ENCODE peak calls at places on chromosome 20, in seven cellular contexts. One of them, this sample, is unnamed. For H4K20me1, the result is how much of the 10 kb centered on the place peaks cover.

GRCh38 chr20:33685328-33686007 is 717 bp downstream of the E2F1 start:
- DNase-seq in astrocyte: no peak
- DNase-seq in fibroblast of lung: no peak
- DNase-seq in H9: peak
- DNase-seq in OCI-LY7: peak
- DNase-seq in K562: peak
- DNase-seq in PC-3: peak
- DNase-seq in this sample: peak

GRCh38 chr20:35478804-35479472 is 23.5 kb downstream of the CEP250 start:
- DNase-seq in PC-3: no peak
- DNase-seq in K562: no peak
- DNase-seq in OCI-LY7: peak
- DNase-seq in H9: peak
- DNase-seq in astrocyte: no peak
- DNase-seq in fibroblast of lung: no peak
- DNase-seq in this sample: no peak

GRCh38 chr20:24981750-24982149 is 10.8 kb downstream of the APMAP start:
- DNase-seq in K562: no peak
- DNase-seq in PC-3: no peak
- DNase-seq in astrocyte: no peak
- DNase-seq in OCI-LY7: no peak
- DNase-seq in H9: peak
- DNase-seq in fibroblast of lung: no peak
- DNase-seq in this sample: no peak

GRCh38 chr20:58523916-58524315 is 8.7 kb upstream of the APCDD1L start:
- DNase-seq in fibroblast of lung: peak
- DNase-seq in astrocyte: peak
- DNase-seq in OCI-LY7: no peak
- DNase-seq in PC-3: no peak
- DNase-seq in K562: no peak
- DNase-seq in H9: no peak
- DNase-seq in this sample: no peak

GRCh38 chr20:35952480-35953410 is 1.6 kb downstream of the SCAND1 start:
- DNase-seq in OCI-LY7: peak
- DNase-seq in astrocyte: peak
- DNase-seq in fibroblast of lung: peak
- DNase-seq in PC-3: peak
- DNase-seq in K562: no peak
- DNase-seq in H9: no peak
- DNase-seq in this sample: no peak

GRCh38 chr20:3398681-3399252 is 8.7 kb downstream of the DNAAF9 start:
- DNase-seq in fibroblast of lung: peak
- DNase-seq in astrocyte: peak
- DNase-seq in OCI-LY7: no peak
- DNase-seq in PC-3: peak
- DNase-seq in K562: no peak
- DNase-seq in H9: no peak
- DNase-seq in this sample: no peak

GRCh38 chr20:23889775-23890187 is 10.2 kb upstream of the CST5 start:
- DNase-seq in fibroblast of lung: peak
- DNase-seq in H9: peak
- DNase-seq in OCI-LY7: peak
- DNase-seq in PC-3: peak
- DNase-seq in K562: peak
- DNase-seq in astrocyte: no peak
- DNase-seq in this sample: peak

GRCh38 chr20:6714202-6714800 is 53.2 kb upstream of the BMP2 start:
- DNase-seq in astrocyte: no peak
- DNase-seq in PC-3: peak
- DNase-seq in H9: no peak
- DNase-seq in OCI-LY7: no peak
- DNase-seq in fibroblast of lung: no peak
- DNase-seq in K562: no peak
- DNase-seq in this sample: no peak

GRCh38 chr20:25376886-25377285 is 13.7 kb downstream of the ABHD12 start:
- DNase-seq in H9: no peak
- DNase-seq in fibroblast of lung: no peak
- DNase-seq in OCI-LY7: no peak
- DNase-seq in astrocyte: no peak
- DNase-seq in PC-3: no peak
- DNase-seq in K562: no peak
- DNase-seq in this sample: no peak

GRCh38 chr20:5691918-5692618 is 58.1 kb upstream of the SHLD1 start:
- DNase-seq in K562: no peak
- DNase-seq in PC-3: no peak
- DNase-seq in OCI-LY7: peak
- DNase-seq in H9: no peak
- DNase-seq in fibroblast of lung: no peak
- DNase-seq in astrocyte: no peak
- DNase-seq in this sample: no peak

GRCh38 chr20:3543901-3544507 is 73.2 kb downstream of the ATRN start:
- DNase-seq in OCI-LY7: no peak
- DNase-seq in astrocyte: peak
- DNase-seq in K562: no peak
- DNase-seq in fibroblast of lung: no peak
- DNase-seq in H9: no peak
- DNase-seq in PC-3: peak
- DNase-seq in this sample: peak

GRCh38 chr20:6623989-6624388 is 143.5 kb upstream of the BMP2 start:
- DNase-seq in astrocyte: no peak
- DNase-seq in PC-3: no peak
- DNase-seq in K562: no peak
- DNase-seq in OCI-LY7: no peak
- DNase-seq in H9: peak
- DNase-seq in fibroblast of lung: no peak
- DNase-seq in this sample: no peak

GRCh38 chr20:62142252-62143117 is 709 bp downstream of the PSMA7 start:
- DNase-seq in PC-3: no peak
- DNase-seq in H9: no peak
- DNase-seq in fibroblast of lung: no peak
- DNase-seq in K562: no peak
- DNase-seq in OCI-LY7: peak
- DNase-seq in astrocyte: no peak
- DNase-seq in this sample: no peak

GRCh38 chr20:37336369-37337207 is 9.4 kb upstream of the SRC start:
- DNase-seq in H9: peak
- DNase-seq in OCI-LY7: peak
- DNase-seq in PC-3: no peak
- DNase-seq in K562: peak
- DNase-seq in fibroblast of lung: no peak
- DNase-seq in astrocyte: no peak
- DNase-seq in this sample: no peak

GRCh38 chr20:46551508-46552280 is 1.2 kb upstream of the OCSTAMP start:
- DNase-seq in H9: no peak
- DNase-seq in K562: no peak
- DNase-seq in PC-3: no peak
- DNase-seq in OCI-LY7: no peak
- DNase-seq in fibroblast of lung: no peak
- DNase-seq in astrocyte: no peak
- DNase-seq in this sample: no peak

GRCh38 chr20:60485012-60485760 is 527.0 kb downstream of the CDH26 start:
- DNase-seq in OCI-LY7: no peak
- DNase-seq in fibroblast of lung: no peak
- DNase-seq in PC-3: no peak
- DNase-seq in H9: no peak
- DNase-seq in K562: no peak
- DNase-seq in astrocyte: no peak
- DNase-seq in this sample: no peak

GRCh38 chr20:44247676-44248419 is 740 bp downstream of the GDAP1L1 start:
- DNase-seq in astrocyte: peak
- DNase-seq in fibroblast of lung: peak
- DNase-seq in K562: peak
- DNase-seq in PC-3: no peak
- DNase-seq in OCI-LY7: no peak
- DNase-seq in H9: peak
- DNase-seq in this sample: peak

GRCh38 chr20:21322083-21322710 is 19.1 kb downstream of the XRN2 start:
- DNase-seq in fibroblast of lung: peak
- DNase-seq in astrocyte: no peak
- DNase-seq in OCI-LY7: no peak
- DNase-seq in H9: no peak
- DNase-seq in K562: no peak
- DNase-seq in PC-3: no peak
- DNase-seq in this sample: peak

GRCh38 chr20:36396847-36397246 is 90.7 kb downstream of the DLGAP4 start:
- DNase-seq in H9: no peak
- DNase-seq in astrocyte: no peak
- DNase-seq in K562: no peak
- DNase-seq in PC-3: no peak
- DNase-seq in OCI-LY7: no peak
- DNase-seq in fibroblast of lung: no peak
- DNase-seq in this sample: no peak

GRCh38 chr20:1440024-1440423 is 26.6 kb downstream of the NSFL1C start:
- DNase-seq in fibroblast of lung: peak
- DNase-seq in H9: peak
- DNase-seq in PC-3: peak
- DNase-seq in astrocyte: no peak
- DNase-seq in K562: peak
- DNase-seq in OCI-LY7: peak
- DNase-seq in this sample: peak

GRCh38 chr20:63274381-63275228 is 2.0 kb downstream of the ARFGAP1 start:
- DNase-seq in astrocyte: no peak
- DNase-seq in OCI-LY7: no peak
- DNase-seq in K562: no peak
- DNase-seq in PC-3: no peak
- DNase-seq in fibroblast of lung: no peak
- DNase-seq in H9: no peak
- DNase-seq in this sample: no peak
- H4K20me1 ChIP-seq in astrocyte: half or more
- H4K20me1 ChIP-seq in OCI-LY7: under half
- H4K20me1 ChIP-seq in K562: under half
- H4K20me1 ChIP-seq in PC-3: under half
- H4K20me1 ChIP-seq in fibroblast of lung: under half
- H4K20me1 ChIP-seq in H9: under half
- H4K20me1 ChIP-seq in this sample: under half

GRCh38 chr20:40710608-40711007 is 21.6 kb upstream of the MAFB start:
- DNase-seq in H9: peak
- DNase-seq in astrocyte: no peak
- DNase-seq in PC-3: no peak
- DNase-seq in OCI-LY7: no peak
- DNase-seq in fibroblast of lung: peak
- DNase-seq in K562: no peak
- DNase-seq in this sample: no peak
- TF ChIP-seq CTCF in H9: no peak
- TF ChIP-seq CTCF in astrocyte: no peak
- TF ChIP-seq CTCF in PC-3: no peak
- TF ChIP-seq CTCF in OCI-LY7: no peak
- TF ChIP-seq CTCF in fibroblast of lung: no peak
- TF ChIP-seq CTCF in K562: no peak
- TF ChIP-seq CTCF in this sample: no peak

DNA sequence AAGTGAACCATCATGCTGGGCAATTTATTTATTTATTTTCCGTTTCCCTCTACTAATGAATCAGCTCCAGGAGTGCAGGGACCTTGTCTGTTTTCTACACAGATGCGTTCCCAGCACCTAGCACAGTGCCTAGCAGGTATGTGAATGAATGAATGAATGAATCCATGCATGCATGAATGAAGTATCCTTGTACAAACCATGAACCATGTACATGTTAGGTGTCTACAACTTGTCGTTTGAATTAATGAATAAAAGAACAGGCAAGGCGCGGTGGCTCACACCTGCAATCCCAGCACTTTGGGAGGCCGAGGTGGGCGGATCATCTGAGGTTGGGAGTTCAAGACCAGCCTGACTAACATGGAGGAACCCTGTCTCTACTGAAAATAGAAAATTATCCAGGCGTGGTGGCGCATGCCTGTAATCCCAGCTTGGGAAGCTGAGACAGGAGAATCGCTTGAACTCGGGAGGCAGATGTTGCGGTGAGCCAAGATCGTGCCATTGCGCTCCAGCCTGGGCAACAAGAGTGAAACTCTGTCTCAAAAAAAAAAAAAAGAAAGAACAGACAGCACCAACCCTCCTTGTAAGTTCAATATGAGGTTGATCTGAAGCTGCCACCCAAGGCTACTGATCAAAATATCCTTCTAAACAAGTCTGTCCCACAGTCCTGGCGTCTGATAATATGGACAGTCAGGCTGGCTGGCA is 27.3 kb upstream of the SLC9A8 start:
- DNase-seq in OCI-LY7: no peak
- DNase-seq in H9: no peak
- DNase-seq in astrocyte: no peak
- DNase-seq in PC-3: no peak
- DNase-seq in fibroblast of lung: no peak
- DNase-seq in K562: no peak
- DNase-seq in this sample: no peak
- H2AFZ ChIP-seq in OCI-LY7: peak
- H2AFZ ChIP-seq in H9: no peak
- H2AFZ ChIP-seq in astrocyte: no peak
- H2AFZ ChIP-seq in PC-3: no peak
- H2AFZ ChIP-seq in fibroblast of lung: no peak
- H2AFZ ChIP-seq in K562: peak
- H2AFZ ChIP-seq in this sample: no peak

GRCh38 chr20:38685271-38685670 is 39.0 kb upstream of the SLC32A1 start:
- DNase-seq in K562: no peak
- DNase-seq in fibroblast of lung: no peak
- DNase-seq in astrocyte: no peak
- DNase-seq in H9: no peak
- DNase-seq in OCI-LY7: no peak
- DNase-seq in PC-3: no peak
- DNase-seq in this sample: no peak
- H4K20me1 ChIP-seq in K562: under half
- H4K20me1 ChIP-seq in fibroblast of lung: under half
- H4K20me1 ChIP-seq in astrocyte: under half
- H4K20me1 ChIP-seq in H9: under half
- H4K20me1 ChIP-seq in OCI-LY7: under half
- H4K20me1 ChIP-seq in PC-3: under half
- H4K20me1 ChIP-seq in this sample: under half